ENCODE peak calls at places on chromosomes 3 and 15, in five cellular contexts. E is transverse colon, T is esophagus muscularis mucosa, X is H1, W is tibial nerve. R is an unnamed sample.

GRCh38 chr3:37924453-37924852 is 62.8 kb downstream of the CTDSPL start:
- DNase-seq in W (no peak), X (no peak), T (peak; percentile 89), E (no peak), R (no peak)

GRCh38 chr15:101675796-101676582 is 23.8 kb upstream of the TM2D3 start:
- DNase-seq in W (no peak), T (no peak), X (no peak), E (no peak), R (no peak)

GRCh38 chr3:33196538-33196937 is 22.1 kb downstream of the SUSD5 start:
- DNase-seq in X (no peak), W (no peak), T (no peak), E (no peak), R (no peak)

GRCh38 chr3:148957586-148957985 is 33.8 kb upstream of the GYG1 start:
- DNase-seq in E (no peak), W (no peak), T (no peak), X (peak; percentile 49), R (no peak)

GRCh38 chr3:114645392-114645791 is 351.6 kb downstream of the TIGIT start:
- DNase-seq in E (no peak), X (no peak), W (no peak), T (no peak), R (no peak)

GRCh38 chr15:63444607-63445006 is 59.8 kb upstream of the USP3 start:
- DNase-seq in W (no peak), T (no peak), E (no peak), X (no peak), R (no peak)

GRCh38 chr15:42011074-42011473 is 9.8 kb downstream of the PLA2G4E start:
- DNase-seq in E (no peak), T (no peak), X (no peak), W (no peak), R (no peak)

GRCh38 chr3:4314688-4315087 is 11.5 kb downstream of the SETMAR start:
- DNase-seq in E (no peak), T (no peak), X (no peak), W (no peak), R (no peak)

GRCh38 chr3:134900482-134900881 is 105.4 kb downstream of the EPHB1 start:
- DNase-seq in X (no peak), E (no peak), W (no peak), T (no peak), R (no peak)

GRCh38 chr15:37931868-37932267 is 2.6 kb upstream of the TMCO5A start:
- DNase-seq in X (no peak), W (no peak), E (no peak), T (no peak), R (no peak)

GRCh38 chr15:58307313-58307961 is 124.4 kb upstream of the LIPC start:
- DNase-seq in W (no peak), T (no peak), E (no peak), X (no peak), R (no peak)

GRCh38 chr3:184157206-184157605 is 2.0 kb downstream of the DVL3 start:
- DNase-seq in E (no peak), T (no peak), X (no peak), W (no peak), R (no peak)

GRCh38 chr3:184155644-184156521 is 706 bp downstream of the DVL3 start:
- DNase-seq in E (peak; percentile 49), X (no peak), T (no peak), W (no peak), R (no peak)

GRCh38 chr3:184158394-184158793 is 3.2 kb downstream of the DVL3 start:
- DNase-seq in W (no peak), X (no peak), E (no peak), T (no peak), R (no peak)

GRCh38 chr3:184156522-184156955 is 1.4 kb downstream of the DVL3 start:
- DNase-seq in X (no peak), T (no peak), W (no peak), E (peak; percentile 46), R (no peak)

DNA sequence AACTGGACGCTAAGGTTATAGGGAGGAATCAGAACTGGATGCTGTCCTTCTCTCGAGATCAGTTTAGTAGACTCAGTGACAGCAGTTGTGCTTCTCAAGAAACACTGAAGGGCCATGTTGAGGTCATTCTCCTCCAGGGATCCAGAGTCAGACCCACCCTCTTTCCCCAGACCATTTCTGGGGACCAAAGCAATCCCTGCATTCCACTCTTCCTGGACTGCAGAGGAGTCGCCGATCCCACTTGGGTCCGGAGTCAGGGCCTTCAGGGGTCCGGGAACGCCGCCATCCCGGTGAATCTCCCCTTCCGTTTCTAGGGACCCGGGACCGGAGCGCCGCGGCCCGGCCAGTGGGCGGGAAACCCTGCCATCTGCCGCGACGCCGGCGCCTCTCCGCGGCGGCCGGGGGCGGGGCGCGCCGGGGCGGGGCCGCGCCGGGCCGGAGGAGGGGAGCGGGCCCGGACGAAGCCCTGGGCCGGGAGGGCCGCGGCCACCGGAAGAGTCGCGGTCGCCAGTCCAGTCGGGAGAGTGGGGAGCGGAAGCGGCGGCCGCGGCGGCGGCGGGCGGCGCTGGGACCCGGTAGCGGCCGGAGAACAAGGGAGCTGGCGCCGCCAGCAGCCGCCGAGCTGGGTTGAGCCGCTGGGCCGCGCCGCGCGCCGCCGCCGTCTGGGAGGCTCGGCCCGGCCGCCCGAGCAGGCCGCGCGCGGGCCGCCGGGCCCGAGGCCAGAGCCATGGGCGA is at the start of gene DVL3:
- DNase-seq in X (no peak), T (no peak), E (peak; percentile 77), W (peak; percentile 33), R (peak; percentile 75)
- TF ChIP-seq EP300 in X (no peak), T (no peak), E (no peak), W (no peak), R (no peak)

GRCh38 chr3:66406186-66406585 is 94.6 kb downstream of the LRIG1 start:
- DNase-seq in T (no peak), W (no peak), E (no peak), X (no peak), R (no peak)

GRCh38 chr3:66405701-66406091 is 95.1 kb downstream of the LRIG1 start:
- DNase-seq in T (no peak), W (no peak), E (peak; percentile 29), X (no peak), R (no peak)

GRCh38 chr3:66404246-66404645 is 96.6 kb downstream of the LRIG1 start:
- DNase-seq in X (no peak), W (no peak), T (no peak), E (no peak), R (no peak)

GRCh38 chr3:66403268-66403990 is 97.4 kb downstream of the LRIG1 start:
- DNase-seq in W (no peak), E (no peak), X (no peak), T (no peak), R (no peak)

GRCh38 chr3:66404903-66405700 is 95.7 kb downstream of the LRIG1 start:
- DNase-seq in T (no peak), E (no peak), W (no peak), X (no peak), R (no peak)
- H3K27ac ChIP-seq in T (peak overlapping the region; percentile 82), E (peak overlapping the region; percentile 76), W (no peak overlapping the region), X (no peak overlapping the region), R (peak overlapping the region; percentile 82)

DNA sequence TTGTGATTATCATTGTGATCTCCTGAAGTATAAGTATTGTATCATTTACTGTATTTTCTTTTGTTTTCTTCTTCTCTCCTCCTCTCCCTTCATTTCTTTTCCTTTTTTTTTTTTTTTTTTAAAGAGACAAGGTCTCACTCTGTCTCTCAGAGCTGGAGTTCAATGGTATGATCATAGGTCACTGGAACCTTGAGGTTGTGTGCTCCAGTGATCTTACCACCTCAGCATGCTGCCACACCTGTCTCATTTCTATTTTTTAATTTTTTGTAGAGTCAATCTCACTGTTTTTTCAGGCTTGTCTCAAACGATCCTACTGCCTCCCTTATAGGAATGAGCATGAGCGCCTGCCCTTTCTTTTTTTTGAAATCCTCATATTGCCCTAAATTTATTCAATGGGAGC is 23.4 kb downstream of the NMD3 start:
- DNase-seq in T (no peak), X (no peak), E (no peak), W (no peak), R (no peak)
- H3K36me3 ChIP-seq in T (peaks cover 94% of the 10 kb centered on the region), X (peaks cover 69% of the 10 kb centered on the region), E (peaks cover 75% of the 10 kb centered on the region), W (peaks cover 75% of the 10 kb centered on the region), R (peaks cover 89% of the 10 kb centered on the region)

GRCh38 chr3:190566043-190566933 is 52.4 kb downstream of the IL1RAP start:
- DNase-seq in W (peak; percentile 64), E (peak; percentile 50), T (peak; percentile 93), X (no peak), R (peak; percentile 77)
- TF ChIP-seq EP300 in W (peak; percentile 91), E (peak; percentile 4), T (no peak), X (no peak), R (peak; percentile 28)

DNA sequence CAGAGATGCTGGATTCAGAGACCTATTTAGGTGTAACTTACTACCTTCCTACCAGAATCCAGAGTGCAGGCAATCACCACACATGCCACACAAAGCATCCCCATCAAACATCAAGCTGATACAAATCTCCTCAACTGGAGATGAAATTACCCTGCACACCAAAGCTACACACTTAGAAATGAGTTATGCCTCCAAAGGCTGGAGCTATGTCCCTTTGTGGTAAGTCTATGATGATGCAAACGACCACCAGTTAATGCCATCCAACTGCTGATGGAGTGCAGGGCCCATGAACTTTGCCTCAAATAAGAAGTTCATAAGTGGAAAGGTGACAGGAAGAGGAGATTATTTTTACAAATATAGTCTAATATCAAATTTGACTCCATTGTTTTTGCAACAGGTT is 38.1 kb downstream of the PDZRN3 start:
- DNase-seq in W (no peak), E (no peak), T (no peak), X (no peak), R (no peak)
- H3K27ac ChIP-seq in W (no peak overlapping the region), E (no peak overlapping the region), T (no peak overlapping the region), X (no peak overlapping the region), R (no peak overlapping the region)

GRCh38 chr3:14448756-14449728 is 46.6 kb downstream of the SLC6A6 start:
- DNase-seq in W (no peak), T (no peak), X (no peak), E (no peak), R (no peak)

GRCh38 chr3:14450506-14450905 is 48.1 kb downstream of the SLC6A6 start:
- DNase-seq in X (no peak), E (no peak), T (no peak), W (no peak), R (no peak)

GRCh38 chr3:14446988-14447570 is 44.7 kb downstream of the SLC6A6 start:
- DNase-seq in X (no peak), E (no peak), W (no peak), T (no peak), R (no peak)

GRCh38 chr3:14445773-14446172 is 43.4 kb downstream of the SLC6A6 start:
- DNase-seq in E (no peak), W (no peak), T (no peak), X (no peak), R (no peak)

DNA sequence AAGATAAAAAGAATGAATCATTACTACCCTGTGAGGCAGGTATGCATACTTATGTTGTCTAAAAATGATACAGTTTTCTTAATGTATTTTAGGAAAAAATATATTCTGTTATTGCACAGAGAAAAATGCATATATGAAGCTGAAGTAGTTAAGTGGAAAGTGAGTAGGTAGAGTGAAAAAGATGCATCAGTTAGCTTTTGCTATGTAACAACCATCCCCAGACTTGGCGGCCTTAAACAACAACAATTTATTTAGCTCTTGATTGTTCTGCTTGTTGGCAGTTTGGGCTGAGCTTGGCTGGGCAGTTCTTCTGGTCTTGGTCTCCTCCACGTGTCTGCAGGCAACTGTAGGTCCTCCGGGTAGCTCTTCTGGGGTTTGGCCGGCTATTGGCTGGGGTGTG is 45.7 kb downstream of the SLC6A6 start:
- DNase-seq in X (no peak), W (no peak), T (no peak), E (no peak), R (no peak)
- H3K36me3 ChIP-seq in X (peaks cover 71% of the 10 kb centered on the region), W (peaks cover 53% of the 10 kb centered on the region), T (peaks cover 42% of the 10 kb centered on the region), E (no peaks in the 10 kb centered on the region), R (peaks cover 74% of the 10 kb centered on the region)

GRCh38 chr15:65824941-65825544 is 33.0 kb upstream of the DENND4A start:
- DNase-seq in E (no peak), X (no peak), T (no peak), W (no peak), R (no peak)
- TF ChIP-seq EP300 in E (no peak), X (no peak), T (no peak), W (peak; percentile 46), R (no peak)